ENCODE peak calls at places on chromosomes 1 and 21, in six cellular contexts. M, C, G, N, W and L are unnamed samples.

GRCh38 chr1:52739699-52740467 is 13.6 kb downstream of the ZYG11B start:
- DNase-seq in M (no peak), C (no peak), G (no peak), N (no peak), W (no peak), L (no peak)

GRCh38 chr1:5393591-5393990 is 598.6 kb downstream of the NPHP4 start:
- DNase-seq in M (no peak), C (no peak), G (no peak), N (no peak), W (no peak), L (no peak)

GRCh38 chr21:15894596-15894995 is 164.8 kb downstream of the USP25 start:
- DNase-seq in M (no peak), C (no peak), G (no peak), N (no peak), W (no peak), L (no peak)

GRCh38 chr1:43930168-43930948 is 3.2 kb upstream of the ARTN start:
- DNase-seq in M (peak; percentile 49), C (no peak), G (no peak), N (no peak), W (no peak), L (no peak)

GRCh38 chr1:204495078-204495753 is 611 bp upstream of the PIK3C2B start:
- DNase-seq in M (no peak), C (no peak), G (no peak), N (no peak), W (no peak), L (no peak)

GRCh38 chr1:53430779-53431178 is 28.4 kb upstream of the DMRTB1 start:
- DNase-seq in M (no peak), C (no peak), G (no peak), N (no peak), W (no peak), L (no peak)

GRCh38 chr1:36829951-36830350 is 204.4 kb downstream of the GRIK3 start:
- DNase-seq in M (no peak), C (no peak), G (no peak), N (no peak), W (no peak), L (no peak)

GRCh38 chr1:147389532-147390184 is 147.2 kb downstream of the CHD1L start:
- DNase-seq in M (peak; percentile 27), C (no peak), G (no peak), N (no peak), W (no peak), L (no peak)

GRCh38 chr1:219495737-219496408 is 117.0 kb downstream of the ZC3H11B start:
- DNase-seq in M (no peak), C (no peak), G (no peak), N (no peak), W (no peak), L (no peak)

GRCh38 chr1:111406325-111406768 is 21.2 kb downstream of the OVGP1 start:
- DNase-seq in M (no peak), C (no peak), G (peak; percentile 12), N (peak; percentile 81), W (no peak), L (peak; percentile 27)

GRCh38 chr1:7585216-7585907 is 185.7 kb upstream of the VAMP3 start:
- DNase-seq in M (no peak), C (no peak), G (no peak), N (no peak), W (peak; percentile 38), L (no peak)

GRCh38 chr1:158353333-158354038 is at the start of gene CD1E:
- DNase-seq in M (no peak), C (no peak), G (no peak), N (no peak), W (no peak), L (no peak)

GRCh38 chr1:12078938-12079861 is 16.1 kb downstream of the TNFRSF8 start:
- DNase-seq in M (peak; percentile 27), C (no peak), G (peak; percentile 62), N (no peak), W (no peak), L (peak; percentile 27)

GRCh38 chr1:221611930-221612777 is 129.7 kb downstream of the DUSP10 start:
- DNase-seq in M (peak; percentile 15), C (peak; percentile 59), G (peak; percentile 69), N (no peak), W (no peak), L (peak; percentile 83)

GRCh38 chr21:43864313-43864805 is 664 bp upstream of the AGPAT3 start:
- DNase-seq in M (peak; percentile 60), C (peak; percentile 53), G (peak; percentile 33), N (peak; percentile 77), W (peak; percentile 79), L (no peak)

GRCh38 chr1:16617101-16617727 is 3.9 kb upstream of the NBPF1 start:
- DNase-seq in M (no peak), C (no peak), G (peak; percentile 11), N (peak; percentile 32), W (peak; percentile 50), L (peak; percentile 30)

GRCh38 chr1:209064850-209065249 is 518.7 kb upstream of the CAMK1G start:
- DNase-seq in M (no peak), C (no peak), G (no peak), N (no peak), W (no peak), L (no peak)

GRCh38 chr1:201570886-201571624 is 32.1 kb downstream of the NAV1 start:
- DNase-seq in M (no peak), C (no peak), G (no peak), N (no peak), W (peak; percentile 55), L (no peak)

GRCh38 chr1:111743679-111744101 is 4.5 kb upstream of the INKA2 start:
- DNase-seq in M (no peak), C (peak; percentile 51), G (no peak), N (no peak), W (peak; percentile 27), L (peak; percentile 6)

GRCh38 chr21:46118305-46118870 is 20.5 kb downstream of the COL6A2 start:
- DNase-seq in M (no peak), C (peak; percentile 4), G (peak; percentile 7), N (peak; percentile 8), W (peak; percentile 32), L (peak; percentile 15)

GRCh38 chr21:42299324-42300044 is 15.7 kb downstream of the TFF3 start:
- DNase-seq in M (no peak), C (peak; percentile 63), G (no peak), N (no peak), W (peak; percentile 75), L (no peak)

GRCh38 chr1:17091252-17091651 is 28.0 kb downstream of the PADI2 start:
- DNase-seq in M (no peak), C (no peak), G (peak; percentile 28), N (no peak), W (no peak), L (no peak)

GRCh38 chr1:50976890-50977574 is 7.0 kb downstream of the CDKN2C start:
- DNase-seq in M (no peak), C (no peak), G (peak; percentile 22), N (peak; percentile 46), W (no peak), L (peak; percentile 20)

GRCh38 chr1:69765941-69766340 is 198.2 kb downstream of the LRRC7 start:
- DNase-seq in M (no peak), C (no peak), G (no peak), N (no peak), W (no peak), L (no peak)

GRCh38 chr1:157173900-157174410 is 35.8 kb upstream of the ETV3 start:
- DNase-seq in M (no peak), C (no peak), G (no peak), N (no peak), W (no peak), L (no peak)

GRCh38 chr1:109838838-109839240 is 71.8 kb upstream of the CSF1 start:
- DNase-seq in M (peak; percentile 32), C (no peak), G (no peak), N (no peak), W (no peak), L (peak; percentile 53)

GRCh38 chr1:201376464-201377374 is 761 bp downstream of the TNNT2 start:
- DNase-seq in M (peak; percentile 59), C (no peak), G (no peak), N (no peak), W (no peak), L (no peak)

GRCh38 chr1:85656948-85657347 is 51.3 kb downstream of the ZNHIT6 start:
- DNase-seq in M (no peak), C (no peak), G (no peak), N (no peak), W (no peak), L (no peak)

GRCh38 chr1:113875714-113876113 is 4.2 kb upstream of the PTPN22 start:
- DNase-seq in M (no peak), C (no peak), G (no peak), N (peak; percentile 30), W (no peak), L (no peak)

DNA sequence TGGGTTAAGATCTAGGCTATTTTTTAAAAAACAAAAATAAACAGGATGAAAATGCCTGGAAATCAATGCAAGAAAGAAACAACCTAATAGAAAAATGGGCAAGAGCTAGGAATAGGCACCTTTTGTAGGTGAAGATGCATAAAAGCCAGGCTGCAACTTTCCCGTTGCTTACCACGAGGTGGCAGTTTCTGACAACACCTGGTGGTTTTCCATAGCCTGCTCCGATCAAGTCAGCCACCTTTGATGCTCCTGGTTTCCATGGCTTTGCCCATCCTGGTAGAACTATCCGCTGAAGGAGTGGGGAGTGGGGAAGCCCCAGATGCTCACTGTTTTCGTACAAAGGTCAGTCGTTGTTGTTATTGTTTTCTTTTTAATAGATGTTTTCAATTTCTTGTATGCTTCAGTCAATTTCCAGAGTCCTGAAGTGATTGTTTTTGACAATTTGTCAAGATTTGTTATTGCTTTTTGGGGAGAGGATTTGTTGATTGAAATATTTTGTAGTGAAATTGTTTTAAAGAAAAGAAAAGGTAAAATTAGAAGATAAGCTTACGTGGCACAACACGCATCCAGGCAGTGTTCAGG is 24.1 kb downstream of the UBE2Q1 start:
- DNase-seq in M (peak; percentile 62), C (no peak), G (no peak), N (peak; percentile 36), W (no peak), L (no peak)
- TF ChIP-seq CTCF in M (peak; percentile 78), C (peak; percentile 57), G (no peak), N (no peak), W (peak; percentile 31), L (no peak)

GRCh38 chr1:246096356-246096755 is 410.7 kb downstream of the SMYD3 start:
- DNase-seq in M (no peak), C (no peak), G (no peak), N (no peak), W (no peak), L (no peak)
- H3K27ac ChIP-seq in M (no peak overlapping the region), C (no peak overlapping the region), G (no peak overlapping the region), N (no peak overlapping the region), W (no peak overlapping the region), L (no peak overlapping the region)

DNA sequence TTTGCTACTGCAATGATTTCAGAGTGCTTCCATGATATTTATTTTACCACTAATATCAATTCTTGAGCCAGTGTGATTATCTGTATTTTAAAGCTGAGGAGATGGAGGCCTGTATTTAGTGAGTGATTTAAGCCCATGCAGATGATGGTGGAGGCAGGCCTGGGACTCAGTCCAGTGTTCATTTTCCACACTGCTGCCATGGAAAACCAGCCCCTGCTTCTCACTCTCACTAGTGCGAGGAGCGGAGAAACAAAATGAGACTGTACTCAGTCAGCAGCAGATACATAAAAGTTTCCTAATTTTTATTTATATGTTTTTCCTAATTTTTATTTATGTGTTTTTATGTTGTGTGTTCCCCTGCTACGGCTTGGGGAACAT is 32.8 kb downstream of the LRRC8B start:
- DNase-seq in M (no peak), C (no peak), G (no peak), N (no peak), W (no peak), L (no peak)
- H3K4me3 ChIP-seq in M (no peak overlapping the region), C (no peak overlapping the region), G (no peak overlapping the region), N (no peak overlapping the region), W (no peak overlapping the region), L (no peak overlapping the region)

GRCh38 chr1:150486966-150487762 is at the start of gene TARS2:
- DNase-seq in M (peak; percentile 98), C (peak; percentile 91), G (peak; percentile 93), N (peak; percentile 95), W (peak; percentile 93), L (peak; percentile 94)
- TF ChIP-seq CTCF in M (no peak), C (peak; percentile 57), G (peak; percentile 78), N (peak; percentile 63), W (peak; percentile 29), L (peak; percentile 7)